ENCODE peak calls at places on chromosomes 16 and 17, in eight cellular contexts. S, K, I, Y, B, A, O and J are unnamed samples.

GRCh38 chr17:42287305-42288077 is 807 bp upstream of the STAT5A start:
- DNase-seq in Y (no peak), K (peak), B (no peak), I (no peak), A (no peak), S (no peak), O (peak), J (no peak)

GRCh38 chr16:76535-77272 is 1.3 kb upstream of the MPG start:
- DNase-seq in A (peak), S (peak), Y (no peak), B (peak), O (peak), I (no peak), K (no peak), J (peak)

GRCh38 chr16:9135797-9136196 is 44.4 kb downstream of the HAPSTR1 start:
- DNase-seq in Y (no peak), B (no peak), I (no peak), S (no peak), K (no peak), O (no peak), A (no peak), J (no peak)

GRCh38 chr17:49146620-49147306 is 14.2 kb downstream of the B4GALNT2 start:
- DNase-seq in Y (no peak), O (no peak), S (no peak), I (no peak), A (no peak), B (peak), K (no peak), J (peak)

GRCh38 chr17:8056232-8056975 is 17.5 kb downstream of the ALOX15B start:
- DNase-seq in Y (no peak), K (no peak), A (no peak), B (peak), S (no peak), O (no peak), I (no peak), J (peak)

GRCh38 chr16:67296422-67296821 is 17.1 kb downstream of the PLEKHG4 start:
- DNase-seq in B (peak), I (no peak), K (no peak), A (no peak), O (no peak), Y (no peak), S (no peak), J (peak)

GRCh38 chr17:17792143-17792550 is 44.6 kb downstream of the SREBF1 start:
- DNase-seq in K (no peak), O (no peak), Y (no peak), B (no peak), I (no peak), S (no peak), A (no peak), J (no peak)

GRCh38 chr17:18026408-18026776 is 12.6 kb downstream of the ATPAF2 start:
- DNase-seq in O (peak), S (no peak), Y (no peak), K (no peak), A (peak), B (peak), I (peak), J (peak)

GRCh38 chr17:4556996-4557395 is 1.8 kb upstream of the MYBBP1A start:
- DNase-seq in Y (no peak), A (no peak), S (no peak), I (no peak), K (no peak), B (no peak), O (peak), J (no peak)

GRCh38 chr17:83193336-83194188 is 114.2 kb downstream of the METRNL start:
- DNase-seq in K (no peak), A (no peak), B (peak), Y (no peak), O (peak), S (no peak), I (no peak), J (peak)